ENCODE peak calls at places on chromosomes 12 and 14, in four cellular contexts. One of them, this sample, is unnamed.

GRCh38 chr14:24297190-24297964 is 2.2 kb downstream of the DHRS1 start:
- DNase-seq in activated CD8-positive, alpha-beta memory T cell treated with anti-CD3 and anti-CD28 coated beads for 1 hour: no peak
- DNase-seq in GM12891: no peak
- DNase-seq in skeletal muscle cell: no peak
- DNase-seq in this sample: no peak

GRCh38 chr12:66467932-66468331 is 165.6 kb downstream of the HELB start:
- DNase-seq in GM12891: no peak
- DNase-seq in skeletal muscle cell: no peak
- DNase-seq in activated CD8-positive, alpha-beta memory T cell treated with anti-CD3 and anti-CD28 coated beads for 1 hour: no peak
- DNase-seq in this sample: no peak

GRCh38 chr12:122951406-122951805 is 14.9 kb downstream of the ABCB9 start:
- DNase-seq in activated CD8-positive, alpha-beta memory T cell treated with anti-CD3 and anti-CD28 coated beads for 1 hour: no peak
- DNase-seq in GM12891: no peak
- DNase-seq in skeletal muscle cell: no peak
- DNase-seq in this sample: peak; percentile 60

GRCh38 chr12:63889721-63890509 is 45.4 kb downstream of the SRGAP1 start:
- DNase-seq in skeletal muscle cell: no peak
- DNase-seq in activated CD8-positive, alpha-beta memory T cell treated with anti-CD3 and anti-CD28 coated beads for 1 hour: no peak
- DNase-seq in GM12891: no peak
- DNase-seq in this sample: no peak

GRCh38 chr12:44477331-44477980 is 398.7 kb downstream of the NELL2 start:
- DNase-seq in skeletal muscle cell: no peak
- DNase-seq in GM12891: no peak
- DNase-seq in activated CD8-positive, alpha-beta memory T cell treated with anti-CD3 and anti-CD28 coated beads for 1 hour: no peak
- DNase-seq in this sample: no peak

GRCh38 chr12:31533470-31533869 is 57.5 kb downstream of the DENND5B start:
- DNase-seq in activated CD8-positive, alpha-beta memory T cell treated with anti-CD3 and anti-CD28 coated beads for 1 hour: no peak
- DNase-seq in GM12891: no peak
- DNase-seq in skeletal muscle cell: no peak
- DNase-seq in this sample: no peak

GRCh38 chr12:28021704-28022103 is 49.2 kb upstream of the PTHLH start:
- DNase-seq in GM12891: no peak
- DNase-seq in skeletal muscle cell: no peak
- DNase-seq in activated CD8-positive, alpha-beta memory T cell treated with anti-CD3 and anti-CD28 coated beads for 1 hour: no peak
- DNase-seq in this sample: no peak

GRCh38 chr14:68874746-68875155 is 81.9 kb upstream of the ZFP36L1 start:
- DNase-seq in skeletal muscle cell: no peak
- DNase-seq in GM12891: no peak
- DNase-seq in activated CD8-positive, alpha-beta memory T cell treated with anti-CD3 and anti-CD28 coated beads for 1 hour: no peak
- DNase-seq in this sample: no peak

GRCh38 chr14:70789361-70789760 is 20.0 kb downstream of the MAP3K9 start:
- DNase-seq in activated CD8-positive, alpha-beta memory T cell treated with anti-CD3 and anti-CD28 coated beads for 1 hour: no peak
- DNase-seq in skeletal muscle cell: peak; percentile 28
- DNase-seq in GM12891: no peak
- DNase-seq in this sample: no peak

GRCh38 chr14:91416744-91417133 is 881 bp downstream of the CCDC88C start:
- DNase-seq in activated CD8-positive, alpha-beta memory T cell treated with anti-CD3 and anti-CD28 coated beads for 1 hour: no peak
- DNase-seq in skeletal muscle cell: no peak
- DNase-seq in GM12891: no peak
- DNase-seq in this sample: no peak

GRCh38 chr12:13534645-13535398 is 338.3 kb downstream of the EMP1 start:
- DNase-seq in GM12891: no peak
- DNase-seq in activated CD8-positive, alpha-beta memory T cell treated with anti-CD3 and anti-CD28 coated beads for 1 hour: no peak
- DNase-seq in skeletal muscle cell: peak; percentile 9
- DNase-seq in this sample: peak; percentile 79

GRCh38 chr14:100201701-100202100 is 37.2 kb upstream of the YY1 start:
- DNase-seq in skeletal muscle cell: no peak
- DNase-seq in activated CD8-positive, alpha-beta memory T cell treated with anti-CD3 and anti-CD28 coated beads for 1 hour: no peak
- DNase-seq in GM12891: no peak
- DNase-seq in this sample: no peak

GRCh38 chr14:54901380-54902142 is 1.1 kb downstream of the GCH1 start:
- DNase-seq in skeletal muscle cell: no peak
- DNase-seq in activated CD8-positive, alpha-beta memory T cell treated with anti-CD3 and anti-CD28 coated beads for 1 hour: no peak
- DNase-seq in GM12891: no peak
- DNase-seq in this sample: no peak

GRCh38 chr12:16076553-16076952 is 165.4 kb downstream of the DERA start:
- DNase-seq in activated CD8-positive, alpha-beta memory T cell treated with anti-CD3 and anti-CD28 coated beads for 1 hour: no peak
- DNase-seq in skeletal muscle cell: no peak
- DNase-seq in GM12891: no peak
- DNase-seq in this sample: no peak

GRCh38 chr12:109111775-109112491 is 4.5 kb upstream of the ACACB start:
- DNase-seq in GM12891: no peak
- DNase-seq in activated CD8-positive, alpha-beta memory T cell treated with anti-CD3 and anti-CD28 coated beads for 1 hour: no peak
- DNase-seq in skeletal muscle cell: no peak
- DNase-seq in this sample: peak; percentile 87

GRCh38 chr12:12722351-12723146 is 5.4 kb downstream of the CDKN1B start:
- DNase-seq in skeletal muscle cell: no peak
- DNase-seq in GM12891: no peak
- DNase-seq in activated CD8-positive, alpha-beta memory T cell treated with anti-CD3 and anti-CD28 coated beads for 1 hour: no peak
- DNase-seq in this sample: no peak

GRCh38 chr12:82952946-82953345 is 266.2 kb downstream of the TMTC2 start:
- DNase-seq in GM12891: no peak
- DNase-seq in skeletal muscle cell: no peak
- DNase-seq in activated CD8-positive, alpha-beta memory T cell treated with anti-CD3 and anti-CD28 coated beads for 1 hour: no peak
- DNase-seq in this sample: no peak

This sample was measured in left colon.